ENCODE peak calls at places on chromosomes 3 and 15, in seven cellular contexts. X is hepatocyte, L is PC-3, Z is HCT116, K is GM23338, P is GM23248, N is MM.1S. Y is an unnamed sample.
A peak's percentile ranks its signal among the peaks of the same experiment; 100 is the strongest.

GRCh38 chr15:52652984-52653383 is 26.2 kb downstream of the ATOSA start:
- DNase-seq in N (no peak), L (peak; percentile 73), P (peak; percentile 55), K (no peak), Z (no peak), X (peak; percentile 18), Y (no peak)

GRCh38 chr3:81666502-81667121 is 94.8 kb downstream of the GBE1 start:
- DNase-seq in Z (no peak), K (peak; percentile 9), P (peak; percentile 46), L (peak; percentile 51), X (no peak), N (peak; percentile 8), Y (no peak)

GRCh38 chr3:101988591-101988990 is 139.3 kb downstream of the NFKBIZ start:
- DNase-seq in X (no peak), K (no peak), L (peak; percentile 30), N (no peak), P (peak; percentile 14), Z (no peak), Y (no peak)

GRCh38 chr3:105812194-105812586 is 56.6 kb downstream of the CBLB start:
- DNase-seq in P (peak; percentile 78), L (peak; percentile 90), Z (no peak), K (no peak), N (no peak), X (no peak), Y (peak; percentile 75)

GRCh38 chr15:63939531-63940130 is 105.9 kb upstream of the HERC1 start:
- DNase-seq in Z (no peak), P (peak; percentile 68), X (no peak), K (no peak), L (no peak), N (no peak), Y (no peak)

GRCh38 chr3:136266468-136266867 is 16.3 kb downstream of the PCCB start:
- DNase-seq in P (peak; percentile 71), K (no peak), L (peak; percentile 74), X (no peak), N (no peak), Z (no peak), Y (peak; percentile 66)

GRCh38 chr15:45171912-45172311 is 15.9 kb downstream of the SHF start:
- DNase-seq in L (no peak), Z (no peak), K (no peak), X (no peak), N (no peak), P (no peak), Y (no peak)

GRCh38 chr15:22916606-22917350 is 63.4 kb downstream of the CYFIP1 start:
- DNase-seq in K (no peak), N (no peak), Z (no peak), L (no peak), P (no peak), X (no peak), Y (no peak)

GRCh38 chr3:43394071-43394501 is 107.7 kb downstream of the SNRK start:
- DNase-seq in Z (no peak), L (peak; percentile 15), P (peak; percentile 8), X (no peak), N (no peak), K (no peak), Y (no peak)

GRCh38 chr15:58167095-58167591 is 29.0 kb downstream of the AQP9 start:
- DNase-seq in P (no peak), Z (no peak), L (no peak), X (no peak), K (no peak), N (no peak), Y (no peak)

GRCh38 chr15:78907577-78907976 is 34.9 kb downstream of the MORF4L1 start:
- DNase-seq in P (peak; percentile 38), Z (no peak), L (peak; percentile 16), K (peak; percentile 90), N (no peak), X (no peak), Y (no peak)

GRCh38 chr3:94307588-94307987 is 244.7 kb downstream of the NSUN3 start:
- DNase-seq in N (no peak), X (no peak), P (no peak), Z (no peak), L (no peak), K (no peak), Y (no peak)

GRCh38 chr3:174023445-174023844 is 625.9 kb downstream of the NLGN1 start:
- DNase-seq in K (no peak), N (no peak), P (no peak), L (no peak), X (no peak), Z (no peak), Y (no peak)

GRCh38 chr3:65596511-65597224 is 442.1 kb downstream of the MAGI1 start:
- DNase-seq in N (no peak), K (no peak), Z (no peak), L (no peak), X (no peak), P (no peak), Y (no peak)

GRCh38 chr3:60186359-60186758 is 1064.9 kb downstream of the FHIT start:
- DNase-seq in N (no peak), P (no peak), L (no peak), K (no peak), X (no peak), Z (no peak), Y (no peak)

GRCh38 chr3:99473321-99473751 is 165.1 kb upstream of the COL8A1 start:
- DNase-seq in X (no peak), P (peak; percentile 81), K (no peak), Z (no peak), N (no peak), L (peak; percentile 13), Y (no peak)

GRCh38 chr3:114586119-114586518 is 292.3 kb downstream of the TIGIT start:
- DNase-seq in Z (peak; percentile 33), P (no peak), L (peak; percentile 10), N (no peak), X (no peak), K (no peak), Y (no peak)

GRCh38 chr3:181712505-181713299 is 977 bp downstream of the SOX2 start:
- DNase-seq in P (peak; percentile 20), L (no peak), K (no peak), Z (no peak), N (peak; percentile 81), X (peak; percentile 35), Y (no peak)

GRCh38 chr15:34582461-34583357 is 742 bp downstream of the GOLGA8B start:
- DNase-seq in P (peak; percentile 54), L (peak; percentile 54), Z (peak; percentile 2), K (peak; percentile 40), X (peak; percentile 34), N (peak; percentile 67), Y (peak; percentile 49)

DNA sequence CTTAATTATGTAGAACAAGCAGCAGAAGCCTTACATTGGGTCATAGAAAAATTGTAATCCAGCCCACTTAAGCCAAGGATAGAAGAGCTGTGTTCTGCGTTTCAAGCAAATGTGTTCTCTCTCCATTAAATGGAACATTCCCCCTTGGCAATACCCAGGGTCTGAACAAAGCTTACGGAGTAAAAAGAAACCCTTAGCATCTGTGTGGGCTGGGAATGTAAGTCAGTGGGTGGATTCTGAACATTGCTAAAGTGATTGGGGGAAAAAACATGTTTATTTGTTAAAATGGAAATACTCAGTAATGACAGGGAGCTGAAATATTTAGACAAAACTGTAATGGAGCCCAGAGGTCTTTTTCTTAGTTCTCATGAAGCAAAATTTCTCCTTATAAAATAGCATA is 147.4 kb downstream of the DUT start:
- DNase-seq in P (peak; percentile 44), X (no peak), N (no peak), K (no peak), L (no peak), Z (no peak), Y (no peak)
- H3K9me2 ChIP-seq in P (no peaks in the 10 kb centered on the region), X (no peaks in the 10 kb centered on the region), N (no peaks in the 10 kb centered on the region), K (no peaks in the 10 kb centered on the region), L (no peaks in the 10 kb centered on the region), Z (no peaks in the 10 kb centered on the region), Y (peaks cover 5% of the 10 kb centered on the region)

GRCh38 chr3:50183755-50184154 is 7.7 kb upstream of the GNAT1 start:
- DNase-seq in X (no peak), P (no peak), N (no peak), Z (no peak), K (no peak), L (no peak), Y (no peak)

GRCh38 chr3:50187750-50188149 is 3.7 kb upstream of the GNAT1 start:
- DNase-seq in N (no peak), X (no peak), K (no peak), Z (no peak), P (no peak), L (no peak), Y (no peak)

GRCh38 chr3:50184242-50184978 is 7.0 kb upstream of the GNAT1 start:
- DNase-seq in X (no peak), N (no peak), K (no peak), P (no peak), Z (no peak), L (no peak), Y (peak; percentile 76)

GRCh38 chr3:50186096-50186495 is 5.3 kb upstream of the GNAT1 start:
- DNase-seq in Z (no peak), X (no peak), N (no peak), K (no peak), P (no peak), L (no peak), Y (no peak)

GRCh38 chr3:50185230-50185629 is 6.2 kb upstream of the GNAT1 start:
- DNase-seq in N (no peak), P (no peak), Z (no peak), L (no peak), X (no peak), K (no peak), Y (no peak)
- H2AFZ ChIP-seq in N (no peak overlapping the region), P (no peak overlapping the region), Z (no peak overlapping the region), L (no peak overlapping the region), X (no peak overlapping the region), K (no peak overlapping the region), Y (no peak overlapping the region)

GRCh38 chr3:13275376-13276005 is 144.6 kb downstream of the NUP210 start:
- DNase-seq in L (no peak), X (no peak), N (no peak), K (no peak), Z (no peak), P (no peak), Y (no peak)

GRCh38 chr3:13278783-13279531 is 141.2 kb downstream of the NUP210 start:
- DNase-seq in L (no peak), Z (no peak), X (no peak), N (no peak), K (no peak), P (no peak), Y (no peak)

GRCh38 chr3:13276438-13277129 is 143.5 kb downstream of the NUP210 start:
- DNase-seq in L (no peak), N (no peak), K (no peak), X (no peak), Z (no peak), P (no peak), Y (no peak)

GRCh38 chr3:13277860-13278531 is 142.1 kb downstream of the NUP210 start:
- DNase-seq in P (peak; percentile 45), X (no peak), N (no peak), K (no peak), L (peak; percentile 85), Z (no peak), Y (peak; percentile 33)

GRCh38 chr3:13277130-13277783 is 142.9 kb downstream of the NUP210 start:
- DNase-seq in L (no peak), P (no peak), N (no peak), X (no peak), Z (no peak), K (no peak), Y (no peak)
- TF ChIP-seq EZH2 in L (no peak), P (peak; percentile 78), N (no peak), X (no peak), Z (no peak), K (no peak), Y (no peak)

GRCh38 chr3:144921710-144922109 is 950.1 kb downstream of the DIPK2A start:
- DNase-seq in X (no peak), K (no peak), L (no peak), P (no peak), N (no peak), Z (no peak), Y (no peak)
- H3K9me2 ChIP-seq in X (no peaks in the 10 kb centered on the region), K (no peaks in the 10 kb centered on the region), L (no peaks in the 10 kb centered on the region), P (no peaks in the 10 kb centered on the region), N (no peaks in the 10 kb centered on the region), Z (no peaks in the 10 kb centered on the region), Y (no peaks in the 10 kb centered on the region)

Y was measured in PC-9.